ENCODE peak calls at places on chromosomes 1 and 21, in four cellular contexts. E is K562, X is GM12878, Z is HepG2. D is an unnamed sample.

GRCh38 chr1:214604543-214604942 is 1.5 kb downstream of the CENPF start:
- DNase-seq in X (no peak), E (no peak), Z (peak), D (peak)

GRCh38 chr1:174157157-174157806 is 2.0 kb upstream of the RABGAP1L start:
- DNase-seq in E (no peak), X (peak), Z (no peak), D (no peak)

GRCh38 chr1:27575861-27576331 is 28.0 kb downstream of the AHDC1 start:
- DNase-seq in E (no peak), X (no peak), Z (peak), D (peak)

GRCh38 chr1:41487729-41488598 is 3.5 kb upstream of the EDN2 start:
- DNase-seq in Z (no peak), X (no peak), E (no peak), D (no peak)

GRCh38 chr1:193283026-193283425 is 96.6 kb upstream of the B3GALT2 start:
- DNase-seq in E (no peak), X (no peak), Z (no peak), D (no peak)

GRCh38 chr1:181185461-181185860 is 97.0 kb downstream of the IER5 start:
- DNase-seq in E (no peak), X (no peak), Z (no peak), D (no peak)

GRCh38 chr1:192489046-192489445 is 86.5 kb upstream of the RGS1 start:
- DNase-seq in X (no peak), Z (no peak), E (no peak), D (peak)

GRCh38 chr1:53518775-53519174 is 59.6 kb downstream of the DMRTB1 start:
- DNase-seq in X (no peak), Z (no peak), E (no peak), D (no peak)

GRCh38 chr1:60874703-60875102 is 207.7 kb upstream of the NFIA start:
- DNase-seq in Z (no peak), E (peak), X (no peak), D (no peak)

GRCh38 chr1:51175278-51175677 is 60.8 kb upstream of the RNF11 start:
- DNase-seq in E (no peak), X (no peak), Z (no peak), D (no peak)

GRCh38 chr1:7108251-7108650 is 323.0 kb downstream of the CAMTA1 start:
- DNase-seq in Z (no peak), E (no peak), X (no peak), D (no peak)

GRCh38 chr1:157237522-157237921 is 99.3 kb upstream of the ETV3 start:
- DNase-seq in X (no peak), Z (no peak), E (no peak), D (no peak)

GRCh38 chr1:211493865-211494653 is 2.1 kb upstream of the RD3 start:
- DNase-seq in Z (no peak), X (no peak), E (no peak), D (no peak)

GRCh38 chr1:147676306-147677085 is 6.2 kb upstream of the ACP6 start:
- DNase-seq in Z (peak), X (no peak), E (no peak), D (no peak)

GRCh38 chr1:218034464-218034863 is 250.6 kb upstream of the RRP15 start:
- DNase-seq in E (no peak), X (no peak), Z (no peak), D (no peak)

GRCh38 chr1:75520862-75521261 is 90.1 kb downstream of the SLC44A5 start:
- DNase-seq in E (peak), X (no peak), Z (peak), D (no peak)

GRCh38 chr1:166165661-166166399 is 971 bp downstream of the FAM78B start:
- DNase-seq in Z (no peak), E (no peak), X (no peak), D (peak)

GRCh38 chr1:192003295-192004083 is 154.8 kb upstream of the RGS18 start:
- DNase-seq in Z (no peak), X (no peak), E (no peak), D (no peak)

DNA sequence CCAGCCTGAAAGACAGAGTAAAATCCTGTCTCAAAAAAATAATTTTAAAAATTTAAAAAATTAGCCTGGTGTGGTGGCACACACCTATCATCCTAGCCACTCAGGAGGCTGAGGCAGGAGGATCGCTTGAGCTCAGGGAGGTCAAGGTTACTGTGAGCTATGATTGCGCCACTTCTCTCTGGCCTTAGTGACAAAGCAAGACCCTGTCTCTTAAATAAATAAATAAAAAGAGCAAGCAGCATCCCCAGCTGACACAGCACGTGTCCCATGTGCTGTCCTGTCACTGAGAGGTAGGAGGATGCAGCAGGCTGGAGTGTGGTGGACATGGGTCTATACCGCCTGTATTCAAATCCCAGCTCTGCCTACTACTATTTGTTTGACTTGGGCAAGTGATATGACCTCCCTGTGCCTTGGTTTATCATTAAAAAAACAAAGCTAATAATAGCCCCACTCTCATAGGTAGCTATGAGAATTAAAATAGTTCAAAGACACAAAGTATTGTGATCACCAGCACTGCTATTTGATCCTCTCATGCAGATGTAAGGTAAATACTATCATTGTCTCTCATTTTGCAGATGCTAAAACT is 22.2 kb upstream of the ECE1 start:
- DNase-seq in Z (peak), E (no peak), X (no peak), D (no peak)
- TF ChIP-seq GABPA in Z (no peak), E (no peak), X (no peak), D (no peak)

GRCh38 chr1:167490765-167491164 is 27.6 kb downstream of the CD247 start:
- DNase-seq in E (no peak), Z (no peak), X (no peak), D (no peak)

GRCh38 chr1:167493372-167493771 is 25.0 kb downstream of the CD247 start:
- DNase-seq in X (no peak), E (no peak), Z (no peak), D (no peak)

GRCh38 chr1:167489581-167490340 is 28.6 kb downstream of the CD247 start:
- DNase-seq in Z (no peak), E (no peak), X (no peak), D (no peak)

GRCh38 chr1:167492509-167492910 is 25.8 kb downstream of the CD247 start:
- DNase-seq in X (peak), Z (no peak), E (no peak), D (no peak)

GRCh38 chr1:167491586-167492408 is 26.5 kb downstream of the CD247 start:
- DNase-seq in Z (no peak), X (no peak), E (peak), D (no peak)
- TF ChIP-seq ZBTB33 in Z (no peak), X (no peak), E (no peak), D (no peak)

DNA sequence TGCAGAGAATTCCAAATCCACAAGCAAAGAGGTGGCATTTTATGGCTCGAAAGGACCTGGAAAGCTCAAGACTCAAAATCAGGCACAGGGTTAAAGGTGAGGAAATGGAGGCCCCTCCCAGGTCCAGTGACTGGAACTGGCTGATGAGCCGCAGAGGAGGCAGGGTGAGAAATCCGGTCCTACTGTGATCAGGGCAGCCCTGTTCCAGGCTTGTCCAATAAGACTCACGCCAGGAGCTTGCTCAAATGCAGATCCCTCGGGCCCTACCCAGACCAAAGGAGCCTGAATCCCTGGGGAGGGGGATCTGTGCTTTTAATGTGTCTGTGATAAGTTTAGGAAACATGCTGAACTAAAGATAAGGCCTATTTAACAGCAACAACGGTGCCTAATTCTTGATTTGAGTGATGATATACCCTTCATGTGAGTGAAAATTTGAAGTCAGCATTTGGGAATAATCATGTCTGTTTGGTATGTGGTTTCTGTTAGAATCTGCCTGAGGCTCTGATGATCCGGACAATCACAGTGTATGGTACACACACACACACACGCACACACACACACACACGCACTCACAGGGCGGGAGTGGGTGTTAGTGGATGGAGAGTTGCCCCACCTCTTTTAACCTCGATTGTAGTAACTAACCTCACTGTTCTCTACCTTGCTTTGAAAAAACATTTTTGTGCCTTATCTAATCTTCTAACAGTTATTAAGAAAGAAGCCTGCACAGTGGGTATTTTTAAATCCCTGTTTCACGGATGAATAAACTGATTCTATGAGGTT is 54.1 kb upstream of the LYST start:
- DNase-seq in E (no peak), X (no peak), Z (no peak), D (peak)
- TF ChIP-seq GABPA in E (no peak), X (no peak), Z (no peak), D (no peak)

DNA sequence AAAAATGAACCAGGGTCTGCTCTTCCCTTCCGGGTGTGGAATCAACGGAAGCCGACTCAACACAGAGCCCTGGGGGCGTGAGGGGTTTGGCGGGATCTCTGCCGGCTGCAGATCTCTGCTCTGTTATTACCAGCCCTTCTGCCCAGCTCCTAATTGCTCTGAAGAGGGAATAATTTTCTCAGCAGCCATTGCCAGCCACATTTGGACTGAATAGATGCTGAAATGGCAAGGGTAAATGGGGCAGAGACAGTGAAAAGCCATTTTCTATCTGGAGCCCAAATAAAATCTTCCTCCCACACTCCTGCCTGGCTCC is 24.7 kb downstream of the PDE9A start:
- DNase-seq in E (no peak), Z (no peak), X (no peak), D (peak)
- TF ChIP-seq ZBTB33 in E (no peak), Z (no peak), X (no peak), D (no peak)

D was measured in SK-N-SH.